ENCODE peak calls at places on chromosomes 2 and 18, in six cellular contexts. One of them, this sample, is unnamed.

GRCh38 chr2:8477511-8478132 is 204.2 kb upstream of the ID2 start:
- DNase-seq in NCI-H1694 treated with DMSO at 0.1 percent for 48 hours: no peak
- DNase-seq in CD8-positive, alpha-beta T cell: no peak
- DNase-seq in HFF-Myc: no peak
- DNase-seq in amygdala: no peak
- DNase-seq in effector memory CD4-positive, alpha-beta T cell: no peak
- DNase-seq in this sample: no peak

GRCh38 chr2:23536326-23536725 is 151.3 kb downstream of the KLHL29 start:
- DNase-seq in NCI-H1694 treated with DMSO at 0.1 percent for 48 hours: peak
- DNase-seq in CD8-positive, alpha-beta T cell: no peak
- DNase-seq in HFF-Myc: no peak
- DNase-seq in amygdala: no peak
- DNase-seq in effector memory CD4-positive, alpha-beta T cell: no peak
- DNase-seq in this sample: no peak

GRCh38 chr18:45386256-45386655 is 229.0 kb upstream of the SLC14A2 start:
- DNase-seq in NCI-H1694 treated with DMSO at 0.1 percent for 48 hours: peak
- DNase-seq in CD8-positive, alpha-beta T cell: no peak
- DNase-seq in HFF-Myc: no peak
- DNase-seq in amygdala: no peak
- DNase-seq in effector memory CD4-positive, alpha-beta T cell: no peak
- DNase-seq in this sample: no peak

GRCh38 chr2:201938151-201938815 is 95.4 kb upstream of the FZD7 start:
- DNase-seq in NCI-H1694 treated with DMSO at 0.1 percent for 48 hours: no peak
- DNase-seq in CD8-positive, alpha-beta T cell: no peak
- DNase-seq in HFF-Myc: no peak
- DNase-seq in amygdala: no peak
- DNase-seq in effector memory CD4-positive, alpha-beta T cell: no peak
- DNase-seq in this sample: no peak

GRCh38 chr2:156329922-156330726 is 2.4 kb downstream of the NR4A2 start:
- DNase-seq in NCI-H1694 treated with DMSO at 0.1 percent for 48 hours: no peak
- DNase-seq in CD8-positive, alpha-beta T cell: no peak
- DNase-seq in HFF-Myc: no peak
- DNase-seq in amygdala: no peak
- DNase-seq in effector memory CD4-positive, alpha-beta T cell: no peak
- DNase-seq in this sample: no peak

GRCh38 chr2:240436626-240437180 is 1.2 kb downstream of the GPC1 start:
- DNase-seq in NCI-H1694 treated with DMSO at 0.1 percent for 48 hours: no peak
- DNase-seq in CD8-positive, alpha-beta T cell: no peak
- DNase-seq in HFF-Myc: no peak
- DNase-seq in amygdala: no peak
- DNase-seq in effector memory CD4-positive, alpha-beta T cell: no peak
- DNase-seq in this sample: no peak

GRCh38 chr2:207960090-207960489 is 65.2 kb downstream of the PLEKHM3 start:
- DNase-seq in NCI-H1694 treated with DMSO at 0.1 percent for 48 hours: no peak
- DNase-seq in CD8-positive, alpha-beta T cell: no peak
- DNase-seq in HFF-Myc: no peak
- DNase-seq in amygdala: no peak
- DNase-seq in effector memory CD4-positive, alpha-beta T cell: no peak
- DNase-seq in this sample: no peak

GRCh38 chr2:237042101-237042500 is 43.6 kb upstream of the COPS8 start:
- DNase-seq in NCI-H1694 treated with DMSO at 0.1 percent for 48 hours: no peak
- DNase-seq in CD8-positive, alpha-beta T cell: no peak
- DNase-seq in HFF-Myc: no peak
- DNase-seq in amygdala: no peak
- DNase-seq in effector memory CD4-positive, alpha-beta T cell: no peak
- DNase-seq in this sample: no peak

GRCh38 chr18:45441110-45441842 is 174.0 kb upstream of the SLC14A2 start:
- DNase-seq in NCI-H1694 treated with DMSO at 0.1 percent for 48 hours: no peak
- DNase-seq in CD8-positive, alpha-beta T cell: no peak
- DNase-seq in HFF-Myc: no peak
- DNase-seq in amygdala: no peak
- DNase-seq in effector memory CD4-positive, alpha-beta T cell: no peak
- DNase-seq in this sample: no peak

GRCh38 chr2:11364565-11364887 is 20.1 kb upstream of the ROCK2 start:
- DNase-seq in NCI-H1694 treated with DMSO at 0.1 percent for 48 hours: no peak
- DNase-seq in CD8-positive, alpha-beta T cell: no peak
- DNase-seq in HFF-Myc: no peak
- DNase-seq in amygdala: no peak
- DNase-seq in effector memory CD4-positive, alpha-beta T cell: no peak
- DNase-seq in this sample: no peak

GRCh38 chr2:13005761-13006336 is 289.1 kb downstream of the TRIB2 start:
- DNase-seq in NCI-H1694 treated with DMSO at 0.1 percent for 48 hours: no peak
- DNase-seq in CD8-positive, alpha-beta T cell: no peak
- DNase-seq in HFF-Myc: no peak
- DNase-seq in amygdala: no peak
- DNase-seq in effector memory CD4-positive, alpha-beta T cell: no peak
- DNase-seq in this sample: no peak

GRCh38 chr2:123532999-123533398 is 492.1 kb upstream of the CNTNAP5 start:
- DNase-seq in NCI-H1694 treated with DMSO at 0.1 percent for 48 hours: no peak
- DNase-seq in CD8-positive, alpha-beta T cell: no peak
- DNase-seq in HFF-Myc: no peak
- DNase-seq in amygdala: no peak
- DNase-seq in effector memory CD4-positive, alpha-beta T cell: no peak
- DNase-seq in this sample: no peak

This sample was measured in effector CD4-positive, alpha-beta T cell.